ENCODE peak calls at places on chromosomes 4 and X, in four cellular contexts. Q is mesendoderm, C is H9, R is H1. M is an unnamed sample.

GRCh38 chrX:150731795-150732194 is 38.6 kb downstream of the MTMR1 start:
- DNase-seq in Q (no peak), C (no peak), R (no peak), M (peak; percentile 97)

GRCh38 chr4:112031712-112032328 is 113.4 kb upstream of the FAM241A start:
- DNase-seq in Q (peak; percentile 56), C (no peak), R (no peak), M (peak; percentile 50)

GRCh38 chr4:26020896-26021295 is 106.9 kb downstream of the SMIM20 start:
- DNase-seq in Q (no peak), C (no peak), R (no peak), M (peak; percentile 67)

GRCh38 chrX:106481341-106481740 is 130.4 kb upstream of the RADX start:
- DNase-seq in Q (peak; percentile 55), C (peak; percentile 27), R (no peak), M (peak; percentile 41)

GRCh38 chrX:153953342-153953830 is 8.9 kb upstream of the RENBP start:
- DNase-seq in Q (peak; percentile 65), C (peak; percentile 74), R (no peak), M (peak; percentile 50)

GRCh38 chrX:2514131-2514530 is 13.4 kb upstream of the DHRSX start:
- DNase-seq in Q (no peak), C (no peak), R (no peak), M (no peak)

GRCh38 chr4:124464836-124465235 is 247.7 kb downstream of the ANKRD50 start:
- DNase-seq in Q (no peak), C (no peak), R (no peak), M (no peak)

GRCh38 chr4:8274772-8275241 is 5.3 kb downstream of the HTRA3 start:
- DNase-seq in Q (no peak), C (no peak), R (no peak), M (peak; percentile 93)

GRCh38 chrX:2584659-2585470 is 84.1 kb upstream of the DHRSX start:
- DNase-seq in Q (no peak), C (no peak), R (no peak), M (no peak)

GRCh38 chr4:46073778-46074177 is 50.1 kb downstream of the GABRG1 start:
- DNase-seq in Q (no peak), C (no peak), R (no peak), M (no peak)

GRCh38 chrX:40094041-40094899 is 3.5 kb downstream of the BCOR start:
- DNase-seq in Q (peak; percentile 81), C (peak; percentile 70), R (no peak), M (peak; percentile 55)

GRCh38 chrX:50941638-50942037 is 31.1 kb downstream of the BMP15 start:
- DNase-seq in Q (peak; percentile 19), C (peak; percentile 48), R (no peak), M (no peak)

GRCh38 chr4:134935320-134935719 is 733.7 kb upstream of the PABPC4L start:
- DNase-seq in Q (peak; percentile 53), C (no peak), R (no peak), M (no peak)

GRCh38 chr4:163544407-163545038 is 50.0 kb downstream of the TMA16 start:
- DNase-seq in Q (peak; percentile 61), C (peak; percentile 55), R (no peak), M (peak; percentile 40)

GRCh38 chrX:118839334-118839958 is 15.8 kb downstream of the ZCCHC12 start:
- DNase-seq in Q (peak; percentile 74), C (peak; percentile 87), R (peak; percentile 46), M (peak; percentile 6)

GRCh38 chr4:81314897-81315470 is 100.0 kb upstream of the PRKG2 start:
- DNase-seq in Q (no peak), C (no peak), R (no peak), M (peak; percentile 80)

GRCh38 chr4:114698256-114698655 is 99.6 kb downstream of the UGT8 start:
- DNase-seq in Q (no peak), C (no peak), R (no peak), M (no peak)

GRCh38 chr4:184812651-184813181 is 13.1 kb downstream of the ACSL1 start:
- DNase-seq in Q (no peak), C (no peak), R (no peak), M (peak; percentile 24)

GRCh38 chr4:61520688-61521160 is 320.6 kb downstream of the ADGRL3 start:
- DNase-seq in Q (peak; percentile 49), C (no peak), R (no peak), M (peak; percentile 11)

GRCh38 chr4:107709916-107710315 is 10.1 kb downstream of the PAPSS1 start:
- DNase-seq in Q (no peak), C (no peak), R (no peak), M (peak; percentile 22)

GRCh38 chrX:155889328-155889727 is 8.2 kb downstream of the VAMP7 start:
- DNase-seq in Q (peak; percentile 45), C (no peak), R (no peak), M (no peak)

GRCh38 chrX:131818297-131818936 is 204.7 kb upstream of the STK26 start:
- DNase-seq in Q (no peak), C (no peak), R (no peak), M (no peak)

GRCh38 chr4:48093949-48094550 is 40.0 kb downstream of the TXK start:
- DNase-seq in Q (peak; percentile 82), C (no peak), R (peak; percentile 15), M (peak; percentile 7)

GRCh38 chrX:347351-348117 is 28.9 kb upstream of the GTPBP6 start:
- DNase-seq in Q (no peak), C (no peak), R (no peak), M (no peak)
- H2BK15ac ChIP-seq in Q (no peak overlapping the region), C (no peak overlapping the region), R (no peak overlapping the region), M (no peak overlapping the region)

DNA sequence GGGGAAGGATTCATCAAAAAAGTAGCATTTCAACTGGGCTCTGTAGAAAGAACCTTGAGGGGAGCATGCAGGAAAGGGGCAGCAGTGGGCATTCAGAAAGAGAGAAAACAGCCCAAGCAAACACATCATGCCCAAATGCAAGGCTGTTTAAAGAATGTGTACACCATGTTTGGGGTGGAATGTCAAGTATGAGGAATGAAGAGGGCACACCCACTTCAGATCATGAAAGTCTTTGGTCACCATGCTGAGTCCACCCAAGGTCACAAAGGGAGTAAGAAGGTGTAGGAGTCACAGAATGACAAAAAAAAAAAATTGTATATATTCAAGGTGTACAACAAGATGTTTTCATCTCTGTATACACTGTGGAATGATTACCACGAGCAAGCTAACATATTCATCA is 9.4 kb downstream of the S100G start:
- DNase-seq in Q (no peak), C (no peak), R (no peak), M (no peak)
- H3K56ac ChIP-seq in Q (no peak overlapping the region), C (no peak overlapping the region), R (no peak overlapping the region), M (peak overlapping the region; percentile 56)

GRCh38 chr4:76212851-76213414 is 691 bp downstream of the SCARB2 start:
- DNase-seq in Q (no peak), C (no peak), R (no peak), M (peak; percentile 61)
- H2BK15ac ChIP-seq in Q (no peak overlapping the region), C (no peak overlapping the region), R (no peak overlapping the region), M (peak overlapping the region; percentile 4)

DNA sequence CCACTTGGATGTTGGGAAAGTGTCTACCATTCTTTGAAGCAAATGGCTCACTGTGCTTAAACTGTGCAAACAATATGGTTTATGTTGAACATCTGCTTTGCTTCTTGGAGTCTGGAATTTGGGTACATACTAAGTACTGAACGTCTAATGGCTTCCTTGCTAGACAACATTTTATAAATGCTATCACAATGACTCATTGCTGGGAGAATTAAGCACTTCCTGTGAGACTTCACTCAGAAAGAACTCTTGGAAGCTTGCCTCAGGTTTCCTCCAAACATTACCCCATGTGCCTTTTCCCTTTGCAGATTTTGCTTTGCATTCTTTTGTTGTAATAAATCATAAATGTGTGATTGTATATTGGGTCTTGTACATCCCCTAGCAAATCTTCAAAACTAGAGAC is 139.7 kb downstream of the PACRGL start:
- DNase-seq in Q (peak; percentile 74), C (no peak), R (no peak), M (peak; percentile 53)
- H3K56ac ChIP-seq in Q (no peak overlapping the region), C (no peak overlapping the region), R (no peak overlapping the region), M (no peak overlapping the region)

GRCh38 chr4:18322111-18322510 is 300.6 kb upstream of the LCORL start:
- DNase-seq in Q (no peak), C (no peak), R (no peak), M (no peak)

GRCh38 chr4:18318682-18319410 is 297.3 kb upstream of the LCORL start:
- DNase-seq in Q (no peak), C (no peak), R (no peak), M (no peak)

GRCh38 chr4:18314731-18315130 is 293.2 kb upstream of the LCORL start:
- DNase-seq in Q (no peak), C (no peak), R (no peak), M (no peak)

DNA sequence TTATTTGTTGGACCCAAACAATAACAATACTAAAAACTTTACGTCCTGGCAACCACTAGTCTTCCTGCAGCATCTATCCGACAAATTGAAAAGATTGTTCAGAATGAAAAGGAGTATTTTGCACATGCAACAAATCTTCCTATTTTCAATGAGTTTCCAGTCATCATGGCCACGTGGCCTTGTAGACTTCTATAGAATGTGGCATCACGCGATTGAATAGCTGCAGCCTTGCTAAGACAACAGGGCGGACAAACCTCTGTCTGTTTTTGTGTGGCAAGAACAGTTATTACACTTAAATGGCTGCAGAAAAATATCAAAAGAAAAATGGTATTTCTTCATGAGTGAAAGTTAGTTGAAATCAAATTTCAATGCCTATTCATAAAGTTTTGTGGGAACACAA is 297.9 kb upstream of the LCORL start:
- DNase-seq in Q (no peak), C (no peak), R (no peak), M (no peak)
- H2BK15ac ChIP-seq in Q (no peak overlapping the region), C (no peak overlapping the region), R (no peak overlapping the region), M (no peak overlapping the region)

GRCh38 chr4:118345813-118346212 is 7.0 kb downstream of the PRSS12 start:
- DNase-seq in Q (peak; percentile 53), C (no peak), R (no peak), M (peak; percentile 46)
- H3K56ac ChIP-seq in Q (no peak overlapping the region), C (no peak overlapping the region), R (no peak overlapping the region), M (no peak overlapping the region)

DNA sequence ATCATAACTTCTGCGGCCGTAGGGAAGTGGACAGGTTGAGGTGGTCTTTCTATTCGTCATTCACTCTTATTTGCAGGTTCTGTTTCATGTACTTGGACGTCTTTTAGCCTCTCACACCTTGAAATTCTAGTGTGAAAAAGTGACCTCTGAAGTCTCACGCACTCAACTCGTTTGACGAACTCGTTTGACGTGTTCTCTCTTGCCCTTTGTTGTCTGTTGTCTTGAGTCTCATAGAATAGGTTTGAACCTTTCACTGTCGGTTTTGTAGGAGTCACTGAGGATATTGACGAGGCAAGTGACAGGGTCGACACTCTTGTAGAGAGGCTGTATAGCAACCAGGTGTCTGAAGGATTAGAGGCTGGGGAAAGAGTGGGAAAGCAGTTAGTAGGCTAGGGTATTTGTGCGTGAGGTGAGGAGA is 1.1 kb upstream of the PGRMC2 start:
- DNase-seq in Q (peak; percentile 72), C (no peak), R (no peak), M (peak; percentile 56)
- H2BK15ac ChIP-seq in Q (no peak overlapping the region), C (no peak overlapping the region), R (no peak overlapping the region), M (peak overlapping the region; percentile 94)